ENCODE peak calls at places on chromosome 5, in six cellular contexts. D is HFF-Myc; F is activated T-cell treated with anti-CD3 and anti-CD28 coated beads, Interleukin-2, amount 50 U/mL, for 4 hours; B is transverse colon; G is AG08395; K is activated effector memory CD4-positive, alpha-beta T cell treated with Interleukin-2 at 50 U/mL for 16 hours. O is an unnamed sample.
A peak's percentile ranks its signal among the peaks of the same experiment; 100 is the strongest.

GRCh38 chr5:10832987-10833386 is 72.0 kb upstream of the DAP start:
- DNase-seq in K (no peak), B (no peak), G (peak; percentile 25), D (no peak), F (no peak), O (no peak)

GRCh38 chr5:406041-406440 is 36.9 kb upstream of the EXOC3 start:
- DNase-seq in D (no peak), K (no peak), B (no peak), F (no peak), G (no peak), O (no peak)

GRCh38 chr5:64207978-64208377 is 42.3 kb downstream of the RNF180 start:
- DNase-seq in G (no peak), D (no peak), B (no peak), F (no peak), K (no peak), O (no peak)

GRCh38 chr5:155460501-155460931 is 447.0 kb downstream of the KIF4B start:
- DNase-seq in D (no peak), K (no peak), F (no peak), G (no peak), B (no peak), O (no peak)

GRCh38 chr5:43320846-43321245 is 7.6 kb upstream of the HMGCS1 start:
- DNase-seq in F (no peak), B (no peak), D (no peak), G (no peak), K (no peak), O (no peak)

GRCh38 chr5:74767579-74767913 is 497 bp downstream of the NSA2 start:
- DNase-seq in G (peak; percentile 39), B (peak; percentile 25), D (no peak), F (no peak), K (no peak), O (no peak)

GRCh38 chr5:66830636-66831035 is 234.4 kb downstream of the MAST4 start:
- DNase-seq in G (no peak), F (no peak), K (no peak), B (no peak), D (no peak), O (no peak)

GRCh38 chr5:66144074-66144798 is at the start of gene SREK1:
- DNase-seq in D (peak; percentile 81), G (peak; percentile 99), B (peak; percentile 93), K (peak; percentile 81), F (peak; percentile 88), O (peak; percentile 95)

GRCh38 chr5:10885026-10885425 is 124.0 kb upstream of the DAP start:
- DNase-seq in K (no peak), G (peak; percentile 47), F (no peak), D (no peak), B (no peak), O (no peak)

GRCh38 chr5:143426437-143426991 is 23.0 kb upstream of the NR3C1 start:
- DNase-seq in B (no peak), D (no peak), G (no peak), K (no peak), F (no peak), O (no peak)

GRCh38 chr5:134561871-134562296 is 36.4 kb downstream of the JADE2 start:
- DNase-seq in K (no peak), B (no peak), F (no peak), D (no peak), G (peak; percentile 47), O (no peak)

GRCh38 chr5:38060354-38060753 is 198.0 kb upstream of the EGFLAM start:
- DNase-seq in D (no peak), B (no peak), K (no peak), G (no peak), F (no peak), O (no peak)

GRCh38 chr5:57225553-57225952 is 51.7 kb downstream of the GPBP1 start:
- DNase-seq in K (no peak), F (no peak), B (no peak), G (no peak), D (no peak), O (no peak)

GRCh38 chr5:126417178-126417577 is 6.0 kb upstream of the GRAMD2B start:
- DNase-seq in F (no peak), D (no peak), B (no peak), G (no peak), K (no peak), O (no peak)

GRCh38 chr5:17378346-17378984 is 119.6 kb upstream of the TAF11L2 start:
- DNase-seq in G (peak; percentile 55), B (no peak), D (no peak), F (no peak), K (no peak), O (no peak)